ENCODE peak calls at places on chromosomes 2 and 18, in four cellular contexts. R, J, O and Y are unnamed samples.

GRCh38 chr2:61549546-61549945 is 11.4 kb upstream of the XPO1 start:
- DNase-seq in J (no peak), O (no peak), R (no peak), Y (no peak)

GRCh38 chr18:22666411-22666940 is 248.8 kb upstream of the CTAGE1 start:
- DNase-seq in O (no peak), R (no peak), J (no peak), Y (no peak)

GRCh38 chr2:11234309-11234708 is 79.0 kb downstream of the SLC66A3 start:
- DNase-seq in R (peak; percentile 11), O (no peak), J (no peak), Y (no peak)

GRCh38 chr2:241202268-241202585 is 13.8 kb downstream of the ANO7 start:
- DNase-seq in R (no peak), O (no peak), J (no peak), Y (no peak)

GRCh38 chr2:239293450-239294430 is 107.1 kb downstream of the HDAC4 start:
- DNase-seq in J (no peak), O (no peak), R (no peak), Y (no peak)

GRCh38 chr18:61738488-61738887 is 154.3 kb downstream of the RNF152 start:
- DNase-seq in R (peak; percentile 40), O (no peak), J (no peak), Y (no peak)

GRCh38 chr2:9174771-9175441 is 31.7 kb upstream of the ASAP2 start:
- DNase-seq in J (peak; percentile 20), R (peak; percentile 91), O (no peak), Y (no peak)

GRCh38 chr18:5600376-5601071 is 56.7 kb upstream of the EPB41L3 start:
- DNase-seq in J (no peak), O (no peak), R (peak; percentile 4), Y (no peak)

GRCh38 chr18:21743166-21743831 is 2.7 kb downstream of the MIB1 start:
- DNase-seq in J (no peak), O (no peak), R (no peak), Y (no peak)

GRCh38 chr2:124024491-124025348 is at the start of gene CNTNAP5:
- DNase-seq in O (peak; percentile 84), J (no peak), R (peak; percentile 19), Y (peak; percentile 11)

GRCh38 chr2:181586569-181587076 is 70.3 kb downstream of the CERKL start:
- DNase-seq in O (peak; percentile 12), J (no peak), R (no peak), Y (no peak)

GRCh38 chr2:49770919-49771318 is 616.6 kb upstream of the FSHR start:
- DNase-seq in J (no peak), O (peak; percentile 53), R (peak; percentile 6), Y (no peak)

GRCh38 chr2:239057533-239057932 is 209.6 kb downstream of the TWIST2 start:
- DNase-seq in R (no peak), O (no peak), J (no peak), Y (no peak)

GRCh38 chr2:234952270-234953115 is 676 bp downstream of the SH3BP4 start:
- DNase-seq in O (peak; percentile 40), R (no peak), J (no peak), Y (peak; percentile 4)

GRCh38 chr2:133609664-133610063 is 41.4 kb upstream of the NCKAP5 start:
- DNase-seq in O (no peak), J (no peak), R (no peak), Y (no peak)

GRCh38 chr2:42008241-42008911 is 39.4 kb upstream of the PKDCC start:
- DNase-seq in O (no peak), R (peak; percentile 52), J (no peak), Y (no peak)

GRCh38 chr2:189486237-189486770 is 45.0 kb downstream of the WDR75 start:
- DNase-seq in J (no peak), R (no peak), O (no peak), Y (no peak)

GRCh38 chr2:9824956-9825720 is 18.1 kb upstream of the TAF1B start:
- DNase-seq in O (no peak), J (no peak), R (peak; percentile 76), Y (no peak)

GRCh38 chr2:223042704-223043118 is 9.3 kb upstream of the KCNE4 start:
- DNase-seq in J (no peak), O (no peak), R (peak; percentile 36), Y (no peak)

GRCh38 chr2:204504594-204504993 is 40.7 kb upstream of the PARD3B start:
- DNase-seq in O (no peak), J (no peak), R (no peak), Y (no peak)

GRCh38 chr2:10448646-10449480 is 736 bp upstream of the ODC1 start:
- DNase-seq in R (peak; percentile 84), O (peak; percentile 87), J (peak; percentile 60), Y (peak; percentile 43)

GRCh38 chr2:239305771-239306170 is 95.0 kb downstream of the HDAC4 start:
- DNase-seq in O (no peak), J (no peak), R (no peak), Y (no peak)

GRCh38 chr18:11387880-11388279 is 221.5 kb upstream of the SLC35G4 start:
- DNase-seq in R (peak; percentile 18), O (no peak), J (peak; percentile 22), Y (no peak)

GRCh38 chr2:241729868-241730267 is 4.6 kb upstream of the D2HGDH start:
- DNase-seq in O (no peak), R (no peak), J (no peak), Y (no peak)

GRCh38 chr2:201972621-201973255 is 60.9 kb upstream of the FZD7 start:
- DNase-seq in R (no peak), O (peak; percentile 43), J (no peak), Y (no peak)

GRCh38 chr2:42924436-42924897 is 132.1 kb upstream of the HAAO start:
- DNase-seq in J (peak; percentile 85), O (no peak), R (no peak), Y (no peak)

GRCh38 chr2:158120102-158120501 is 18.4 kb downstream of the UPP2 start:
- DNase-seq in R (no peak), J (no peak), O (no peak), Y (no peak)

GRCh38 chr2:3242747-3243369 is 134.8 kb downstream of the EIPR1 start:
- DNase-seq in R (no peak), J (no peak), O (no peak), Y (no peak)

GRCh38 chr18:46630160-46630559 is 26.9 kb downstream of the LOXHD1 start:
- DNase-seq in R (no peak), J (no peak), O (no peak), Y (no peak)

GRCh38 chr18:61894751-61895524 is 2.1 kb upstream of the RNF152 start:
- DNase-seq in J (no peak), R (no peak), O (no peak), Y (no peak)

GRCh38 chr18:72672364-72673151 is 128.4 kb upstream of the CBLN2 start:
- DNase-seq in O (no peak), R (peak; percentile 37), J (no peak), Y (no peak)

GRCh38 chr2:196208915-196209314 is 37.5 kb upstream of the STK17B start:
- DNase-seq in O (no peak), J (no peak), R (no peak), Y (no peak)

GRCh38 chr2:240510513-240511210 is 47.1 kb downstream of the ANKMY1 start:
- DNase-seq in J (no peak), R (no peak), O (no peak), Y (no peak)

GRCh38 chr18:9025104-9025838 is 77.2 kb upstream of the NDUFV2 start:
- DNase-seq in R (peak; percentile 57), J (no peak), O (no peak), Y (no peak)

GRCh38 chr2:240140920-240141319 is 462 bp upstream of the OTOS start:
- DNase-seq in R (no peak), O (no peak), J (no peak), Y (no peak)

GRCh38 chr2:113158884-113159553 is 14.8 kb upstream of the PSD4 start:
- DNase-seq in J (no peak), O (no peak), R (peak; percentile 71), Y (no peak)

GRCh38 chr2:41711736-41712135 is 336.1 kb upstream of the PKDCC start:
- DNase-seq in R (no peak), O (no peak), J (no peak), Y (no peak)

GRCh38 chr2:42021490-42021889 is 26.3 kb upstream of the PKDCC start:
- DNase-seq in J (no peak), R (peak; percentile 91), O (no peak), Y (no peak)

GRCh38 chr2:216773072-216773471 is 77.7 kb upstream of the IGFBP5 start:
- DNase-seq in R (no peak), O (no peak), J (no peak), Y (no peak)

GRCh38 chr18:12121175-12122095 is 27.8 kb downstream of the ANKRD62 start:
- DNase-seq in O (peak; percentile 35), J (no peak), R (peak; percentile 7), Y (no peak)